ENCODE peak calls at places on chromosomes 3 and 15, in eight cellular contexts. A is stimulated activated naive CD8-positive, alpha-beta T cell treated with anti-CD3 and anti-CD28 coated beads, Interleukin-15, Interleukin-2, amounts not matched to agents 100 U/mL and 50 U/mL, for 24 hours; C is CD14-positive monocyte; X is caudate nucleus; B is SW480; H is omental fat pad; Y is fibroblast of the aortic adventitia; E is NCI-H748 treated with DMSO at 0.1 percent for 48 hours. D is an unnamed sample.

GRCh38 chr15:77617507-77618285 is 15.0 kb downstream of the LINGO1 start:
- DNase-seq in A (peak; percentile 17), C (no peak), X (no peak), B (no peak), H (no peak), Y (no peak), E (no peak), D (no peak)

GRCh38 chr3:194386066-194386465 is 13.0 kb downstream of the GP5 start:
- DNase-seq in A (no peak), C (no peak), X (no peak), B (no peak), H (no peak), Y (no peak), E (no peak), D (no peak)

GRCh38 chr15:31387483-31388118 is 61.0 kb downstream of the KLF13 start:
- DNase-seq in A (peak; percentile 34), C (no peak), X (no peak), B (peak; percentile 68), H (no peak), Y (no peak), E (no peak), D (no peak)

GRCh38 chr3:132293231-132293630 is 24.0 kb upstream of the ACP3 start:
- DNase-seq in A (no peak), C (no peak), X (no peak), B (no peak), H (no peak), Y (no peak), E (no peak), D (no peak)

GRCh38 chr15:48330045-48330840 is 986 bp upstream of the DUT start:
- DNase-seq in A (no peak), C (no peak), X (no peak), B (peak; percentile 25), H (no peak), Y (peak; percentile 21), E (no peak), D (no peak)

GRCh38 chr3:16508591-16508995 is 4.9 kb downstream of the RFTN1 start:
- DNase-seq in A (no peak), C (no peak), X (no peak), B (no peak), H (no peak), Y (peak; percentile 65), E (no peak), D (no peak)

GRCh38 chr15:51108933-51109550 is 14.3 kb upstream of the TNFAIP8L3 start:
- DNase-seq in A (no peak), C (no peak), X (no peak), B (no peak), H (no peak), Y (peak; percentile 97), E (no peak), D (no peak)

GRCh38 chr3:128585189-128585588 is 65.4 kb downstream of the RPN1 start:
- DNase-seq in A (no peak), C (no peak), X (no peak), B (no peak), H (no peak), Y (no peak), E (no peak), D (no peak)

GRCh38 chr3:62500556-62501294 is 127.4 kb upstream of the FEZF2 start:
- DNase-seq in A (no peak), C (no peak), X (no peak), B (no peak), H (no peak), Y (no peak), E (no peak), D (no peak)

GRCh38 chr3:171842864-171843511 is at the start of gene TMEM212:
- DNase-seq in A (no peak), C (no peak), X (no peak), B (no peak), H (no peak), Y (peak; percentile 52), E (no peak), D (no peak)

GRCh38 chr3:134105876-134106556 is 76.3 kb upstream of the SLCO2A1 start:
- DNase-seq in A (no peak), C (no peak), X (no peak), B (no peak), H (no peak), Y (no peak), E (no peak), D (no peak)